ENCODE peak calls at places on chromosomes 7 and 10, in six cellular contexts. E is esophagus squamous epithelium, Y is cardiac fibroblast, V is mucosa of descending colon, O is testis, R is right lobe of liver. K is an unnamed sample.

GRCh38 chr10:5043716-5044115 is 40.1 kb upstream of the AKR1C2 start:
- DNase-seq in E (no peak), Y (peak), V (peak), O (no peak), R (peak), K (no peak)

GRCh38 chr10:109963439-109963838 is 40.1 kb upstream of the XPNPEP1 start:
- DNase-seq in E (no peak), Y (no peak), V (no peak), O (no peak), R (no peak), K (no peak)

GRCh38 chr7:33910756-33911155 is 5.4 kb downstream of the BMPER start:
- DNase-seq in E (no peak), Y (no peak), V (no peak), O (no peak), R (no peak), K (no peak)

GRCh38 chr10:1374501-1374900 is 318.3 kb downstream of the WDR37 start:
- DNase-seq in E (no peak), Y (no peak), V (no peak), O (no peak), R (no peak), K (no peak)

GRCh38 chr7:134210976-134211663 is 84.0 kb downstream of the LRGUK start:
- DNase-seq in E (no peak), Y (no peak), V (no peak), O (no peak), R (no peak), K (no peak)

GRCh38 chr7:71511361-71511807 is 379.4 kb downstream of the GALNT17 start:
- DNase-seq in E (no peak), Y (no peak), V (no peak), O (no peak), R (no peak), K (no peak)

GRCh38 chr7:107687656-107688055 is 27.0 kb downstream of the SLC26A4 start:
- DNase-seq in E (no peak), Y (peak), V (no peak), O (no peak), R (no peak), K (no peak)

GRCh38 chr7:140641532-140642191 is 1.0 kb upstream of the DENND2A start:
- DNase-seq in E (no peak), Y (no peak), V (no peak), O (no peak), R (no peak), K (no peak)

GRCh38 chr7:115618676-115619075 is 411.9 kb downstream of the TFEC start:
- DNase-seq in E (no peak), Y (no peak), V (no peak), O (no peak), R (no peak), K (no peak)

GRCh38 chr10:18860591-18861205 is 187.9 kb upstream of the MALRD1 start:
- DNase-seq in E (no peak), Y (peak), V (no peak), O (no peak), R (no peak), K (no peak)

GRCh38 chr10:76301950-76302349 is 870.5 kb downstream of the LRMDA start:
- DNase-seq in E (no peak), Y (peak), V (no peak), O (no peak), R (no peak), K (no peak)

GRCh38 chr10:88076027-88076880 is 212.8 kb downstream of the PTEN start:
- DNase-seq in E (no peak), Y (no peak), V (no peak), O (no peak), R (no peak), K (no peak)

GRCh38 chr7:132501956-132502355 is 74.3 kb downstream of the PLXNA4 start:
- DNase-seq in E (no peak), Y (no peak), V (no peak), O (no peak), R (no peak), K (no peak)

GRCh38 chr7:69677054-69677847 is 79.0 kb downstream of the AUTS2 start:
- DNase-seq in E (no peak), Y (no peak), V (no peak), O (no peak), R (no peak), K (no peak)

GRCh38 chr7:102064361-102065025 is 222.2 kb upstream of the SH2B2 start:
- DNase-seq in E (no peak), Y (peak), V (no peak), O (no peak), R (peak), K (no peak)

GRCh38 chr7:43850348-43851116 is 18.8 kb downstream of the MRPS24 start:
- DNase-seq in E (no peak), Y (no peak), V (no peak), O (no peak), R (no peak), K (no peak)

GRCh38 chr10:51685768-51686167 is 13.6 kb downstream of the CSTF2T start:
- DNase-seq in E (no peak), Y (no peak), V (no peak), O (no peak), R (no peak), K (no peak)

GRCh38 chr7:91098566-91098965 is 165.7 kb upstream of the FZD1 start:
- DNase-seq in E (no peak), Y (peak), V (no peak), O (no peak), R (no peak), K (no peak)

GRCh38 chr7:1819258-1819841 is 149.3 kb downstream of the ELFN1 start:
- DNase-seq in E (no peak), Y (no peak), V (no peak), O (no peak), R (no peak), K (no peak)

DNA sequence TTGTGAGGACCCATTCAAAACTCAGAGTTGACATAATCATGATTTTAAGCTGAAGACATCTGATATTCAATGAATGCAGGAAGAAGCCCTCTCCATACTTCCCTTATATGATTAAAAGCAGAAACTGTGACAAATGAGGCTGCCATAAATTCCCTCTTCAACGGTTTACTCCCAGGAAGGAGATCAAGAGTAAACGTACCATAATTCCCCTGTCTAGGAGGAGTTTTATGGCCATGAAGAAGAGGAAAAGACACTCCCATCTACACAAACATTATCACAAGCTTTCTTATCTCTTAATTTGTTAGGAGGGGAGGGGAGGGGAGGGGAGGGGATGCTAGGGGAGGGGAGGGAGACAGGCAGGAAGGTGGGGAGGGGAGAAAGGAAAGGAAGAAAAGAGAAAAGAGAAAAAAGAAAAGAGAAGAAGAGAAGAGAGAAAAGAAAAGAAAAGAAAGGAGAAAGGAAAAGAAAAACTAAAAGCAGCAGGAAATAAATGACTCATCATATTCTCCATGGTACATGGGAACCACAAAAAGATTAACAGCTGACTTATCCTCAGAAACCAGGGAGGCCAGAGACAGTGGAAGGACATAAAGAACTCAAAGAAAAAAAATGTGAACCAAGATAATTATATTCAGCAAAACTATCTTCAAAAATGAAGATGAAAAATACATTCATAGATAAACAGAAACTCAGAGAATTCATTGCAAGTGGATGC is 121.6 kb downstream of the ALOX5 start:
- DNase-seq in E (no peak), Y (peak), V (no peak), O (no peak), R (no peak), K (no peak)
- TF ChIP-seq CTCF in E (no peak), Y (no peak), V (no peak), O (no peak), R (no peak), K (no peak)

GRCh38 chr10:93403741-93404354 is 78.3 kb downstream of the MYOF start:
- DNase-seq in E (no peak), Y (no peak), V (no peak), O (no peak), R (no peak), K (no peak)
- TF ChIP-seq CTCF in E (no peak), Y (no peak), V (no peak), O (no peak), R (no peak), K (no peak)

GRCh38 chr7:22732556-22733126 is 5.6 kb downstream of the IL6 start:
- DNase-seq in E (no peak), Y (peak), V (no peak), O (no peak), R (no peak), K (no peak)

GRCh38 chr7:22729180-22729579 is 2.2 kb downstream of the IL6 start:
- DNase-seq in E (no peak), Y (no peak), V (no peak), O (no peak), R (no peak), K (no peak)

GRCh38 chr7:22733761-22734160 is 6.8 kb downstream of the IL6 start:
- DNase-seq in E (no peak), Y (no peak), V (no peak), O (no peak), R (no peak), K (no peak)

GRCh38 chr7:22730921-22731654 is 4.1 kb downstream of the IL6 start:
- DNase-seq in E (no peak), Y (peak), V (no peak), O (no peak), R (no peak), K (no peak)

GRCh38 chr7:22731781-22732180 is 4.8 kb downstream of the IL6 start:
- DNase-seq in E (no peak), Y (no peak), V (no peak), O (no peak), R (no peak), K (no peak)
- TF ChIP-seq CTCF in E (no peak), Y (no peak), V (no peak), O (no peak), R (no peak), K (no peak)

GRCh38 chr7:521221-522070 is 1.8 kb upstream of the PDGFA start:
- DNase-seq in E (no peak), Y (peak), V (peak), O (peak), R (no peak), K (peak)
- TF ChIP-seq CTCF in E (no peak), Y (no peak), V (no peak), O (no peak), R (no peak), K (no peak)

GRCh38 chr7:128921866-128922440 is 11.4 kb upstream of the KCP start:
- DNase-seq in E (no peak), Y (no peak), V (no peak), O (no peak), R (no peak), K (no peak)

GRCh38 chr7:128920913-128921582 is 10.5 kb upstream of the KCP start:
- DNase-seq in E (no peak), Y (no peak), V (no peak), O (no peak), R (no peak), K (no peak)

GRCh38 chr7:128919241-128919640 is 8.7 kb upstream of the KCP start:
- DNase-seq in E (no peak), Y (no peak), V (no peak), O (no peak), R (no peak), K (no peak)

GRCh38 chr7:128918266-128918665 is 7.8 kb upstream of the KCP start:
- DNase-seq in E (no peak), Y (no peak), V (no peak), O (no peak), R (no peak), K (no peak)

GRCh38 chr7:128919881-128920789 is 9.6 kb upstream of the KCP start:
- DNase-seq in E (no peak), Y (no peak), V (no peak), O (no peak), R (no peak), K (no peak)
- TF ChIP-seq CTCF in E (no peak), Y (no peak), V (no peak), O (no peak), R (no peak), K (no peak)

GRCh38 chr7:28536259-28536658 is 123.9 kb downstream of the CREB5 start:
- DNase-seq in E (no peak), Y (peak), V (no peak), O (peak), R (no peak), K (no peak)
- TF ChIP-seq CTCF in E (peak), Y (peak), V (no peak), O (no peak), R (no peak), K (no peak)

DNA sequence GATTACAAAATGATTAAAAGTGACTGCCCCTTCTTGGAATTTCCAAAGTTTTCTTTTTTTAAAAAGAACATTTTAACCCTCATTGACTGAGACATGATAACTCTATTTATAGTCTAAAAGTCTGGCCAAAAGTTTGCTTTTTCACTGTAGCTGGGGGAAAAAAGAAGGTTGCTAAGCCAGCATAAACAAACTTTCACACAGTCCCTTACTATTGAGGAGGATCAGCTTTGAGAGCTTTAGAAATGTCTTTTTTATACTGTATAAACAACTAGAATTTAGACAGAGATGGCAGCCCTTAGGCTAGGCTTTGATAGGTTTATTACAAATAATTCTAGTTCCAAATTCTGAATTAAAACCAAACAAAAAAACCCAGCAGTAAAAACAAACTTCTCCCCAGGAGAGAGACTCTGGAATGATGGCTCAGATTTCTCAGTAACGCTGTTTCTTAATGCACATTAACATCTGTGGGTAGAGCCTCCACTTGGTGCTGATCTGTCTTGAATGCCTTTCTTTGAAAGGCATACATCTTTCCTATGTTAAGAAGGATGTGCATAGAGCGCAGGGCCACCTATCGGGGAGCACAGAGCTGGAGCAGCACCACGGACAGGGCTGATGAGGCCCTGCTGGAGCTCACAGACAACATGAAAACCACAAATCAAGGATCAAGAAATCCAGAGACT is 100.9 kb upstream of the PDLIM1 start:
- DNase-seq in E (no peak), Y (peak), V (no peak), O (peak), R (no peak), K (no peak)
- TF ChIP-seq CTCF in E (no peak), Y (peak), V (no peak), O (no peak), R (no peak), K (no peak)